ENCODE peak calls at places on chromosomes 7 and 10, in seven cellular contexts. P is body of pancreas, G is brain microvascular endothelial cell, A is heart left ventricle, O is foreskin fibroblast, W is cardiac fibroblast, I is left ventricle myocardium inferior. Y is an unnamed sample.
A peak's percentile ranks its signal among the peaks of the same experiment; 100 is the strongest.

GRCh38 chr10:127196227-127196954 is at the start of gene INSYN2A:
- DNase-seq in P (no peak), G (peak; percentile 29), A (peak; percentile 47), O (peak; percentile 46), W (peak; percentile 58), I (peak; percentile 32), Y (peak; percentile 20)

GRCh38 chr7:31175672-31176071 is 123.6 kb downstream of the ADCYAP1R1 start:
- DNase-seq in P (no peak), G (no peak), A (no peak), O (no peak), W (no peak), I (no peak), Y (no peak)

GRCh38 chr7:131546583-131547111 is 9.8 kb downstream of the PODXL start:
- DNase-seq in P (no peak), G (no peak), A (no peak), O (no peak), W (peak; percentile 35), I (no peak), Y (no peak)

GRCh38 chr10:100826983-100827818 is 81.8 kb downstream of the PAX2 start:
- DNase-seq in P (peak; percentile 59), G (no peak), A (no peak), O (no peak), W (no peak), I (no peak), Y (no peak)

GRCh38 chr7:2603388-2603965 is 28.3 kb upstream of the TTYH3 start:
- DNase-seq in P (no peak), G (no peak), A (no peak), O (no peak), W (no peak), I (no peak), Y (no peak)

GRCh38 chr7:96823274-96823673 is 113.6 kb upstream of the SEM1 start:
- DNase-seq in P (no peak), G (peak; percentile 22), A (no peak), O (no peak), W (peak; percentile 72), I (no peak), Y (no peak)

GRCh38 chr7:20352573-20353304 is 22.0 kb downstream of the ITGB8 start:
- DNase-seq in P (no peak), G (no peak), A (no peak), O (peak; percentile 50), W (peak; percentile 82), I (no peak), Y (no peak)

GRCh38 chr7:128902761-128903585 is 7.5 kb downstream of the KCP start:
- DNase-seq in P (no peak), G (peak; percentile 6), A (no peak), O (peak; percentile 45), W (peak; percentile 28), I (no peak), Y (no peak)

GRCh38 chr7:43584200-43584586 is 1.3 kb downstream of the STK17A start:
- DNase-seq in P (peak; percentile 62), G (peak; percentile 49), A (peak; percentile 34), O (peak; percentile 58), W (peak; percentile 86), I (no peak), Y (peak; percentile 62)

GRCh38 chr7:35752727-35753126 is 48.1 kb upstream of the SEPTIN7 start:
- DNase-seq in P (no peak), G (no peak), A (no peak), O (no peak), W (peak; percentile 53), I (no peak), Y (no peak)

GRCh38 chr10:115657161-115657850 is 564.1 kb downstream of the ATRNL1 start:
- DNase-seq in P (no peak), G (peak; percentile 66), A (no peak), O (peak; percentile 28), W (peak; percentile 26), I (no peak), Y (no peak)

GRCh38 chr10:124522903-124523260 is 61.3 kb downstream of the LHPP start:
- DNase-seq in P (peak; percentile 18), G (no peak), A (no peak), O (no peak), W (no peak), I (no peak), Y (no peak)

GRCh38 chr10:24223953-24224352 is 15.0 kb downstream of the KIAA1217 start:
- DNase-seq in P (no peak), G (no peak), A (no peak), O (no peak), W (peak; percentile 11), I (no peak), Y (no peak)

GRCh38 chr10:79346388-79347225 is 662 bp upstream of the PPIF start:
- DNase-seq in P (no peak), G (no peak), A (no peak), O (no peak), W (no peak), I (no peak), Y (no peak)

GRCh38 chr7:85010306-85010705 is 176.6 kb downstream of the SEMA3D start:
- DNase-seq in P (no peak), G (no peak), A (no peak), O (no peak), W (no peak), I (no peak), Y (no peak)

GRCh38 chr7:34061175-34061574 is 155.8 kb downstream of the BMPER start:
- DNase-seq in P (no peak), G (peak; percentile 70), A (no peak), O (peak; percentile 74), W (peak; percentile 93), I (no peak), Y (peak; percentile 92)

GRCh38 chr7:44505595-44505994 is 15.1 kb upstream of the NUDCD3 start:
- DNase-seq in P (no peak), G (no peak), A (no peak), O (no peak), W (no peak), I (no peak), Y (no peak)

GRCh38 chr7:27992755-27993478 is 187.7 kb downstream of the JAZF1 start:
- DNase-seq in P (no peak), G (no peak), A (no peak), O (no peak), W (no peak), I (no peak), Y (no peak)

GRCh38 chr7:38973760-38974159 is 3.9 kb upstream of the POU6F2 start:
- DNase-seq in P (no peak), G (no peak), A (no peak), O (no peak), W (no peak), I (no peak), Y (no peak)

GRCh38 chr10:224571-224970 is 89.3 kb downstream of the ZMYND11 start:
- DNase-seq in P (no peak), G (no peak), A (no peak), O (no peak), W (no peak), I (no peak), Y (no peak)

GRCh38 chr7:92955081-92955480 is 118.7 kb upstream of the CDK6 start:
- DNase-seq in P (no peak), G (no peak), A (no peak), O (no peak), W (no peak), I (no peak), Y (no peak)

GRCh38 chr7:106542550-106543220 is 118.3 kb downstream of the CCDC71L start:
- DNase-seq in P (peak; percentile 76), G (peak; percentile 85), A (peak; percentile 28), O (peak; percentile 80), W (peak; percentile 94), I (no peak), Y (peak; percentile 85)

GRCh38 chr7:10973942-10974716 is 457 bp downstream of the PHF14 start:
- DNase-seq in P (peak; percentile 9), G (peak; percentile 36), A (peak; percentile 47), O (peak; percentile 39), W (peak; percentile 48), I (peak; percentile 30), Y (peak; percentile 23)

GRCh38 chr7:32299133-32299702 is 191.0 kb downstream of the LSM5 start:
- DNase-seq in P (no peak), G (no peak), A (peak; percentile 86), O (no peak), W (peak; percentile 1), I (peak; percentile 81), Y (no peak)

GRCh38 chr10:88032566-88032965 is 169.1 kb downstream of the PTEN start:
- DNase-seq in P (no peak), G (peak; percentile 56), A (no peak), O (peak; percentile 70), W (peak; percentile 87), I (no peak), Y (peak; percentile 50)

GRCh38 chr10:50991496-50992355 is 82.6 kb upstream of the PRKG1 start:
- DNase-seq in P (peak; percentile 42), G (peak; percentile 59), A (peak; percentile 82), O (no peak), W (peak; percentile 70), I (peak; percentile 67), Y (no peak)

GRCh38 chr7:81788241-81788640 is 18.4 kb upstream of the HGF start:
- DNase-seq in P (no peak), G (no peak), A (no peak), O (no peak), W (no peak), I (no peak), Y (no peak)

GRCh38 chr7:6489612-6490011 is 41.9 kb upstream of the DAGLB start:
- DNase-seq in P (no peak), G (no peak), A (no peak), O (no peak), W (no peak), I (no peak), Y (no peak)
- TF ChIP-seq CTCF in P (no peak), G (peak; percentile 11), A (no peak), O (no peak), W (no peak), I (no peak), Y (peak; percentile 35)

DNA sequence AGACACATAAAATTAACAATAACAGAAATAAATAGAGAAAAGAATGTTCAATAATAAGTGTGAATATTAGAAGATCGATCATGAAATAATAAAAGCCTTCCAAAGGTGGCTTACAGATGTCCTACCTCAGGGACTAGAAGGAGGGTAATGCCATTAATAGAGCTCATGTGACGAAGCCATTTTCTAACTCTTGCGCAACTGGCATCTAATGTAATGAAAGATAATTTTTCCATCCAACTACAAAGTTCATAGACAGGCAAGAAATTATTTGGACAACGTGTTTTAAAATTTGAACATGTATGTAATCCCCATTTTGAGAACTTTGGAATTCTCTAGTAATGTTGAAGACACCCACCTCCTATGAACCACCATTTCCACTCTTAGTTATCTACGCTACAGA is 1394.3 kb upstream of the LRRTM3 start:
- DNase-seq in P (no peak), G (no peak), A (no peak), O (no peak), W (no peak), I (no peak), Y (no peak)
- TF ChIP-seq CTCF in P (no peak), G (no peak), A (no peak), O (no peak), W (no peak), I (no peak), Y (no peak)

GRCh38 chr7:156659961-156660360 is 19.4 kb downstream of the RNF32 start:
- DNase-seq in P (no peak), G (no peak), A (no peak), O (no peak), W (no peak), I (no peak), Y (no peak)
- TF ChIP-seq CTCF in P (no peak), G (no peak), A (no peak), O (no peak), W (no peak), I (no peak), Y (no peak)

DNA sequence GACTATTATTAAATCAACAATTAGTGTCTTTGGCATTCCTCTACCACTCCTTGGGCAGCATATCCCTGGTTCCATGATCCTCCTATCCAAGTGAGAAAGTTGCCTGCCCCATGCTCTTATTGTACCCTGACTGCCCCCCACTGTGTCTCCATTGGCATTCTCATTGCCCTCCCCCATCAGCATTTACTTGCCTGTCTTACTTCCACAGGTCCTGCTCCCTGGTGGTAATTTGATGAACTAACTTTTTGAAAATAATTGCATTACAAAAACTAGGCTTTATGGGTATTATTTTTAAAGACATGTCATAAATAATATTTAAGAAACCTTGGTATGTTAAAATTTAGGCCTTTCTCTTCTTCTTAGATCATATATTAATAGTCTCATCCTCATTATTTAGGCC is 346.4 kb downstream of the PCLO start:
- DNase-seq in P (no peak), G (no peak), A (no peak), O (no peak), W (no peak), I (no peak), Y (no peak)
- TF ChIP-seq CTCF in P (no peak), G (peak; percentile 8), A (no peak), O (no peak), W (no peak), I (no peak), Y (peak; percentile 47)

Y was measured in HFFc6.